ENCODE peak calls at places on chromosomes 4 and X, in nine cellular contexts. One of them, this sample, is unnamed.
A peak's percentile ranks its signal among the peaks of the same experiment; 100 is the strongest.

GRCh38 chr4:107743532-107743931 is 23.5 kb upstream of the PAPSS1 start:
- DNase-seq in cardiac fibroblast: no peak
- DNase-seq in AG10803: no peak
- DNase-seq in uterus: no peak
- DNase-seq in pancreas: no peak
- DNase-seq in OCI-LY7: no peak
- DNase-seq in heart right ventricle: no peak
- DNase-seq in endothelial cell of umbilical vein: no peak
- DNase-seq in cardiac muscle cell: no peak
- DNase-seq in this sample: no peak

GRCh38 chrX:9355739-9356138 is 109.1 kb upstream of the TBL1X start:
- DNase-seq in cardiac muscle cell: no peak
- DNase-seq in heart right ventricle: no peak
- DNase-seq in endothelial cell of umbilical vein: no peak
- DNase-seq in AG10803: no peak
- DNase-seq in OCI-LY7: no peak
- DNase-seq in uterus: no peak
- DNase-seq in pancreas: no peak
- DNase-seq in cardiac fibroblast: no peak
- DNase-seq in this sample: no peak

GRCh38 chr4:182297659-182298058 is 54.5 kb downstream of the TENM3 start:
- DNase-seq in uterus: no peak
- DNase-seq in endothelial cell of umbilical vein: no peak
- DNase-seq in cardiac fibroblast: peak; percentile 22
- DNase-seq in cardiac muscle cell: peak; percentile 42
- DNase-seq in heart right ventricle: no peak
- DNase-seq in OCI-LY7: no peak
- DNase-seq in AG10803: peak; percentile 20
- DNase-seq in pancreas: no peak
- DNase-seq in this sample: no peak

GRCh38 chrX:38935561-38935960 is 134.3 kb downstream of the MID1IP1 start:
- DNase-seq in cardiac fibroblast: no peak
- DNase-seq in uterus: no peak
- DNase-seq in endothelial cell of umbilical vein: no peak
- DNase-seq in cardiac muscle cell: no peak
- DNase-seq in AG10803: no peak
- DNase-seq in heart right ventricle: no peak
- DNase-seq in OCI-LY7: no peak
- DNase-seq in pancreas: no peak
- DNase-seq in this sample: no peak

GRCh38 chr4:42995343-42995944 is 102.9 kb downstream of the GRXCR1 start:
- DNase-seq in cardiac muscle cell: peak; percentile 43
- DNase-seq in pancreas: no peak
- DNase-seq in cardiac fibroblast: peak; percentile 17
- DNase-seq in endothelial cell of umbilical vein: peak; percentile 2
- DNase-seq in AG10803: peak; percentile 15
- DNase-seq in heart right ventricle: no peak
- DNase-seq in OCI-LY7: peak; percentile 27
- DNase-seq in uterus: no peak
- DNase-seq in this sample: peak; percentile 53

GRCh38 chr4:166658585-166658984 is 575.7 kb downstream of the SPOCK3 start:
- DNase-seq in cardiac fibroblast: no peak
- DNase-seq in OCI-LY7: no peak
- DNase-seq in endothelial cell of umbilical vein: no peak
- DNase-seq in pancreas: no peak
- DNase-seq in cardiac muscle cell: no peak
- DNase-seq in AG10803: no peak
- DNase-seq in uterus: no peak
- DNase-seq in heart right ventricle: no peak
- DNase-seq in this sample: no peak

GRCh38 chr4:94532016-94532789 is 80.5 kb downstream of the PDLIM5 start:
- DNase-seq in pancreas: no peak
- DNase-seq in cardiac fibroblast: no peak
- DNase-seq in endothelial cell of umbilical vein: no peak
- DNase-seq in heart right ventricle: no peak
- DNase-seq in cardiac muscle cell: peak; percentile 40
- DNase-seq in AG10803: peak; percentile 13
- DNase-seq in OCI-LY7: no peak
- DNase-seq in uterus: no peak
- DNase-seq in this sample: no peak

GRCh38 chr4:19776929-19777328 is 474.8 kb upstream of the SLIT2 start:
- DNase-seq in uterus: no peak
- DNase-seq in AG10803: peak; percentile 24
- DNase-seq in endothelial cell of umbilical vein: peak; percentile 59
- DNase-seq in heart right ventricle: no peak
- DNase-seq in cardiac muscle cell: peak; percentile 37
- DNase-seq in pancreas: no peak
- DNase-seq in cardiac fibroblast: peak; percentile 17
- DNase-seq in OCI-LY7: no peak
- DNase-seq in this sample: no peak

GRCh38 chr4:72886602-72887001 is 182.9 kb downstream of the COX18 start:
- DNase-seq in cardiac muscle cell: peak; percentile 27
- DNase-seq in AG10803: no peak
- DNase-seq in pancreas: no peak
- DNase-seq in uterus: no peak
- DNase-seq in endothelial cell of umbilical vein: peak; percentile 21
- DNase-seq in cardiac fibroblast: peak; percentile 10
- DNase-seq in heart right ventricle: no peak
- DNase-seq in OCI-LY7: peak; percentile 1
- DNase-seq in this sample: no peak

GRCh38 chrX:70134116-70134477 is 850 bp downstream of the IGBP1 start:
- DNase-seq in endothelial cell of umbilical vein: no peak
- DNase-seq in pancreas: no peak
- DNase-seq in cardiac fibroblast: peak; percentile 12
- DNase-seq in uterus: no peak
- DNase-seq in heart right ventricle: no peak
- DNase-seq in cardiac muscle cell: peak; percentile 19
- DNase-seq in AG10803: peak; percentile 20
- DNase-seq in OCI-LY7: no peak
- DNase-seq in this sample: no peak

GRCh38 chr4:44186096-44186849 is 262.3 kb downstream of the KCTD8 start:
- DNase-seq in cardiac muscle cell: no peak
- DNase-seq in uterus: no peak
- DNase-seq in pancreas: no peak
- DNase-seq in cardiac fibroblast: no peak
- DNase-seq in OCI-LY7: no peak
- DNase-seq in AG10803: no peak
- DNase-seq in endothelial cell of umbilical vein: no peak
- DNase-seq in heart right ventricle: no peak
- DNase-seq in this sample: no peak

GRCh38 chr4:125191252-125191651 is 123.5 kb upstream of the FAT4 start:
- DNase-seq in cardiac muscle cell: peak; percentile 18
- DNase-seq in AG10803: peak; percentile 72
- DNase-seq in OCI-LY7: no peak
- DNase-seq in cardiac fibroblast: peak; percentile 5
- DNase-seq in pancreas: no peak
- DNase-seq in heart right ventricle: no peak
- DNase-seq in uterus: no peak
- DNase-seq in endothelial cell of umbilical vein: no peak
- DNase-seq in this sample: no peak

GRCh38 chrX:19715711-19716638 is 171.4 kb downstream of the SH3KBP1 start:
- DNase-seq in cardiac muscle cell: peak; percentile 14
- DNase-seq in uterus: no peak
- DNase-seq in AG10803: no peak
- DNase-seq in OCI-LY7: no peak
- DNase-seq in pancreas: no peak
- DNase-seq in heart right ventricle: no peak
- DNase-seq in endothelial cell of umbilical vein: no peak
- DNase-seq in cardiac fibroblast: no peak
- DNase-seq in this sample: no peak

GRCh38 chr4:155930330-155930729 is 23.3 kb downstream of the CTSO start:
- DNase-seq in uterus: no peak
- DNase-seq in endothelial cell of umbilical vein: no peak
- DNase-seq in heart right ventricle: no peak
- DNase-seq in cardiac muscle cell: no peak
- DNase-seq in cardiac fibroblast: no peak
- DNase-seq in OCI-LY7: no peak
- DNase-seq in pancreas: no peak
- DNase-seq in AG10803: no peak
- DNase-seq in this sample: no peak
- TF ChIP-seq CTCF in uterus: no peak
- TF ChIP-seq CTCF in endothelial cell of umbilical vein: no peak
- TF ChIP-seq CTCF in heart right ventricle: no peak
- TF ChIP-seq CTCF in cardiac muscle cell: no peak
- TF ChIP-seq CTCF in cardiac fibroblast: no peak
- TF ChIP-seq CTCF in OCI-LY7: no peak
- TF ChIP-seq CTCF in pancreas: no peak
- TF ChIP-seq CTCF in AG10803: no peak
- TF ChIP-seq CTCF in this sample: no peak

GRCh38 chr4:28787947-28788346 is 1927.3 kb downstream of the STIM2 start:
- DNase-seq in OCI-LY7: no peak
- DNase-seq in heart right ventricle: no peak
- DNase-seq in AG10803: no peak
- DNase-seq in cardiac muscle cell: no peak
- DNase-seq in endothelial cell of umbilical vein: no peak
- DNase-seq in pancreas: no peak
- DNase-seq in cardiac fibroblast: no peak
- DNase-seq in uterus: no peak
- DNase-seq in this sample: no peak

GRCh38 chr4:28792917-28793597 is 1927.1 kb upstream of the PCDH7 start:
- DNase-seq in pancreas: no peak
- DNase-seq in AG10803: no peak
- DNase-seq in OCI-LY7: no peak
- DNase-seq in cardiac fibroblast: no peak
- DNase-seq in heart right ventricle: peak; percentile 15
- DNase-seq in cardiac muscle cell: no peak
- DNase-seq in uterus: no peak
- DNase-seq in endothelial cell of umbilical vein: no peak
- DNase-seq in this sample: no peak

GRCh38 chr4:28784188-28784587 is 1923.5 kb downstream of the STIM2 start:
- DNase-seq in OCI-LY7: no peak
- DNase-seq in cardiac fibroblast: no peak
- DNase-seq in endothelial cell of umbilical vein: no peak
- DNase-seq in uterus: no peak
- DNase-seq in pancreas: no peak
- DNase-seq in cardiac muscle cell: no peak
- DNase-seq in heart right ventricle: no peak
- DNase-seq in AG10803: no peak
- DNase-seq in this sample: no peak

DNA sequence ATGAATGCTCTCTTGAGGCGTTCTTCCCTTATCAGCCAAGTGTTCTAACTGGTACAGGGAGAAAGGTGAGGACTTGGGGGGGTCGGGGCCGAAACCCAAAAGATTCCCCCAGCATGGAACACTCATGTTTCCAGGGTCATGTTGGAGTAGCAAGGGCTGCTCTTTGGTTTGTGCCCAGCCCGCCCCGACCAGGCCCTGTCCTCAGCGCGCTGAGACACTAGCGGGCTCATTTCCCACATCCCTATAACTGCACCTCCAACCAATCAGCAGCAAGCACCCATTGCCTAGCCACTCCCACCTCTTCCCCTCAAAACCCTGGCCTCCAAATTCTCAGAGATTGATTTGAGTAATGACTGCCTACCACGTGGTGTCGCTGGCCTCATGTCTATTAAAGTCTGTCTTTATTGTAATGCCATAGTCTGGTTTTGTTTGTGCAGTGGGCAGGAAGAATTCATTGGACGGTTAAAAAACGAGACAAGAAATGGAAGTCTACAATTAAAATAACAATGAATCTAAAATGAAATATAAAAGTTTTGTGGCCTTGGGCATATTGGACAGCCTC is 1928.4 kb downstream of the STIM2 start:
- DNase-seq in heart right ventricle: no peak
- DNase-seq in cardiac muscle cell: no peak
- DNase-seq in uterus: no peak
- DNase-seq in cardiac fibroblast: no peak
- DNase-seq in pancreas: no peak
- DNase-seq in AG10803: no peak
- DNase-seq in endothelial cell of umbilical vein: no peak
- DNase-seq in OCI-LY7: no peak
- DNase-seq in this sample: no peak
- TF ChIP-seq CTCF in heart right ventricle: no peak
- TF ChIP-seq CTCF in cardiac muscle cell: no peak
- TF ChIP-seq CTCF in uterus: no peak
- TF ChIP-seq CTCF in cardiac fibroblast: no peak
- TF ChIP-seq CTCF in pancreas: no peak
- TF ChIP-seq CTCF in AG10803: no peak
- TF ChIP-seq CTCF in endothelial cell of umbilical vein: no peak
- TF ChIP-seq CTCF in OCI-LY7: peak; percentile 19
- TF ChIP-seq CTCF in this sample: no peak

DNA sequence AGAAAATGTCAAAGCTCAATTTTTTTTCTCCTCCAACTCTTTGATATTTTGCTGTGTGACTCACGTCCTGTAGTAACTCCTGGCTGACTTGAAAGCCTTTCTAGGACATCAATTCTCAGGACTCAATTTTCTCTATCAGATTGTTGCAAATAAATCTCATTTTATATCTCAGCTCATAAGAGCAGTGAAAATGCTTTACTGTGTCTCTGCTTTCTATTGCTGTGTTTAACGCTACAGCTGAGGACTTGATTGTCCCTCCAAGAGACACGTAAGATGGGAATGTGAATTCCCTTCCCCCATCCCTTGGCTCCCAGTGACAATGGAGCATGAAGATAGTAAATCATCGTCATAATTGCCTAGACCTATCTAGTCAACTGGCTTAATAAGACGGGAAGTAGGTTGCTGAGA is 20.5 kb upstream of the CBR4 start:
- DNase-seq in AG10803: peak; percentile 16
- DNase-seq in pancreas: no peak
- DNase-seq in uterus: no peak
- DNase-seq in OCI-LY7: no peak
- DNase-seq in cardiac muscle cell: peak; percentile 14
- DNase-seq in cardiac fibroblast: no peak
- DNase-seq in heart right ventricle: no peak
- DNase-seq in endothelial cell of umbilical vein: peak; percentile 57
- DNase-seq in this sample: no peak
- TF ChIP-seq CTCF in AG10803: no peak
- TF ChIP-seq CTCF in pancreas: no peak
- TF ChIP-seq CTCF in uterus: no peak
- TF ChIP-seq CTCF in OCI-LY7: no peak
- TF ChIP-seq CTCF in cardiac muscle cell: no peak
- TF ChIP-seq CTCF in cardiac fibroblast: no peak
- TF ChIP-seq CTCF in heart right ventricle: no peak
- TF ChIP-seq CTCF in endothelial cell of umbilical vein: no peak
- TF ChIP-seq CTCF in this sample: no peak

GRCh38 chr4:96189761-96190160 is 349.9 kb downstream of the PDHA2 start:
- DNase-seq in endothelial cell of umbilical vein: no peak
- DNase-seq in cardiac fibroblast: no peak
- DNase-seq in heart right ventricle: no peak
- DNase-seq in uterus: no peak
- DNase-seq in AG10803: no peak
- DNase-seq in OCI-LY7: no peak
- DNase-seq in cardiac muscle cell: no peak
- DNase-seq in pancreas: no peak
- DNase-seq in this sample: no peak

GRCh38 chr4:96183630-96184029 is 343.7 kb downstream of the PDHA2 start:
- DNase-seq in pancreas: peak; percentile 26
- DNase-seq in cardiac muscle cell: no peak
- DNase-seq in heart right ventricle: no peak
- DNase-seq in OCI-LY7: no peak
- DNase-seq in endothelial cell of umbilical vein: no peak
- DNase-seq in AG10803: no peak
- DNase-seq in cardiac fibroblast: no peak
- DNase-seq in uterus: no peak
- DNase-seq in this sample: no peak

DNA sequence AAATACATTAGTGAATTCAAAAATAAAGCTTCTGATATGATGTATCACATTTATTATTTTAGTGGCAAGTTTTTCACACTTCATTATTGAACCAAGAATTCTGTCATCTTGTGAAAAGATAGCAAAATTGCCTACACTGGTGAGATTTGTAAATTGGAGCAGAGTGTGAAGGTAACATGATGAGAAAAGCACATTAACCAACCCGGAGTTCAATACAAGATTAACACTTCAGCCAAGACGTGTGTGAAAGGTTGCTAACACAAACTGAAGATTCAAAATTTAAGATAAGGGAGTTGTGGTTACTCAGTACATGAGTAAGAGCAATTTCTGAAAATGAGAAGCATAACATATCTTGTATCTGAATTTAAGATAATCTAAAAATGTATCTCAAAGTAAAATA is 346.7 kb downstream of the PDHA2 start:
- DNase-seq in OCI-LY7: no peak
- DNase-seq in uterus: no peak
- DNase-seq in pancreas: no peak
- DNase-seq in endothelial cell of umbilical vein: no peak
- DNase-seq in AG10803: no peak
- DNase-seq in cardiac muscle cell: peak; percentile 25
- DNase-seq in heart right ventricle: no peak
- DNase-seq in cardiac fibroblast: peak; percentile 4
- DNase-seq in this sample: no peak
- TF ChIP-seq CTCF in OCI-LY7: no peak
- TF ChIP-seq CTCF in uterus: no peak
- TF ChIP-seq CTCF in pancreas: no peak
- TF ChIP-seq CTCF in endothelial cell of umbilical vein: no peak
- TF ChIP-seq CTCF in AG10803: no peak
- TF ChIP-seq CTCF in cardiac muscle cell: no peak
- TF ChIP-seq CTCF in heart right ventricle: no peak
- TF ChIP-seq CTCF in cardiac fibroblast: no peak
- TF ChIP-seq CTCF in this sample: no peak

This sample was measured in GM13976.